ENCODE peak calls at places on chromosomes 16 and 17, in seven cellular contexts. I is right lobe of liver, X is AG04450, P is right cardiac atrium, A is RWPE1, F is transverse colon, H is HCT116. K is an unnamed sample.

GRCh38 chr16:71564377-71564967 is 12.4 kb downstream of the TAT start:
- DNase-seq in P (no peak), I (no peak), F (no peak), X (no peak), H (no peak), A (no peak), K (no peak)

GRCh38 chr16:76277099-76278030 is at the start of gene CNTNAP4:
- DNase-seq in P (peak; percentile 23), F (no peak), X (no peak), H (no peak), I (peak; percentile 46), A (no peak), K (no peak)

GRCh38 chr16:11742041-11742535 is 569 bp downstream of the TXNDC11 start:
- DNase-seq in I (peak; percentile 74), X (no peak), F (peak; percentile 67), A (peak; percentile 32), H (no peak), P (peak; percentile 44), K (no peak)

GRCh38 chr17:42618442-42619150 is 9.1 kb downstream of the TUBG1 start:
- DNase-seq in F (peak; percentile 73), I (peak; percentile 61), P (peak; percentile 22), A (peak; percentile 70), X (no peak), H (no peak), K (peak; percentile 60)

GRCh38 chr16:56931253-56931768 is 631 bp upstream of the HERPUD1 start:
- DNase-seq in X (no peak), I (no peak), P (peak; percentile 33), F (peak; percentile 82), A (no peak), H (no peak), K (no peak)

GRCh38 chr17:50472286-50472685 is 3.6 kb upstream of the CHAD start:
- DNase-seq in F (no peak), X (no peak), P (no peak), H (no peak), A (no peak), I (no peak), K (no peak)

GRCh38 chr17:50180066-50180465 is 14.3 kb downstream of the SGCA start:
- DNase-seq in F (no peak), H (no peak), P (peak; percentile 9), X (no peak), I (no peak), A (no peak), K (no peak)

GRCh38 chr17:3448059-3448630 is 14.5 kb upstream of the OR1E2 start:
- DNase-seq in P (no peak), X (no peak), A (no peak), F (no peak), I (no peak), H (no peak), K (no peak)

GRCh38 chr16:69217433-69217832 is 30.5 kb downstream of the SNTB2 start:
- DNase-seq in H (no peak), I (no peak), F (no peak), A (peak; percentile 59), X (peak; percentile 37), P (no peak), K (no peak)

GRCh38 chr17:73343168-73343634 is 31.4 kb upstream of the CDC42EP4 start:
- DNase-seq in I (no peak), X (peak; percentile 72), H (no peak), F (peak; percentile 51), P (peak; percentile 77), A (no peak), K (no peak)

GRCh38 chr16:56769674-56770073 is 39.7 kb downstream of the NUP93 start:
- DNase-seq in F (peak; percentile 20), A (no peak), X (no peak), H (no peak), P (no peak), I (no peak), K (no peak)

GRCh38 chr17:67993998-67994361 is 2.3 kb downstream of the C17orf58 start:
- DNase-seq in A (peak; percentile 16), I (no peak), P (no peak), X (no peak), H (no peak), F (no peak), K (no peak)

GRCh38 chr17:43578699-43579569 is 32.8 kb upstream of the ETV4 start:
- DNase-seq in X (no peak), F (no peak), A (no peak), P (no peak), H (no peak), I (no peak), K (no peak)

GRCh38 chr17:64423881-64424280 is 25.0 kb upstream of the MILR1 start:
- DNase-seq in A (no peak), I (no peak), F (no peak), X (no peak), P (no peak), H (no peak), K (no peak)

GRCh38 chr17:42754782-42755181 is 6.2 kb upstream of the RAMP2 start:
- DNase-seq in X (no peak), H (no peak), P (peak; percentile 82), F (no peak), A (peak; percentile 12), I (no peak), K (no peak)

GRCh38 chr17:80727409-80727755 is 182.7 kb downstream of the RPTOR start:
- DNase-seq in X (no peak), P (no peak), F (no peak), I (peak; percentile 84), A (no peak), H (no peak), K (no peak)

GRCh38 chr16:51569204-51569911 is 418.3 kb upstream of the SALL1 start:
- DNase-seq in H (no peak), A (peak; percentile 81), I (no peak), P (no peak), X (no peak), F (no peak), K (no peak)

GRCh38 chr16:10332775-10333174 is 53.1 kb upstream of the ATF7IP2 start:
- DNase-seq in F (no peak), P (no peak), X (no peak), A (no peak), H (no peak), I (no peak), K (no peak)

GRCh38 chr17:80212962-80213650 is 7.0 kb downstream of the SGSH start:
- DNase-seq in P (no peak), A (no peak), X (no peak), H (no peak), F (no peak), I (no peak), K (no peak)

GRCh38 chr16:1772362-1772907 is at the start of gene EME2:
- DNase-seq in P (no peak), X (no peak), H (no peak), A (no peak), F (peak; percentile 58), I (no peak), K (no peak)

GRCh38 chr16:81003610-81004460 is 2.9 kb downstream of the CMC2 start:
- DNase-seq in I (no peak), F (no peak), A (no peak), P (no peak), X (no peak), H (no peak), K (no peak)

GRCh38 chr17:17806035-17806434 is 30.8 kb downstream of the SREBF1 start:
- DNase-seq in X (no peak), I (no peak), F (no peak), A (no peak), H (no peak), P (no peak), K (no peak)

GRCh38 chr17:17808706-17809432 is 27.9 kb downstream of the SREBF1 start:
- DNase-seq in A (no peak), H (no peak), P (no peak), I (no peak), F (no peak), X (no peak), K (no peak)

GRCh38 chr17:17807440-17807839 is 29.3 kb downstream of the SREBF1 start:
- DNase-seq in I (no peak), F (no peak), A (no peak), X (no peak), P (no peak), H (no peak), K (no peak)

GRCh38 chr17:17805575-17805974 is 31.2 kb downstream of the SREBF1 start:
- DNase-seq in F (no peak), H (no peak), A (no peak), I (no peak), X (no peak), P (no peak), K (no peak)

DNA sequence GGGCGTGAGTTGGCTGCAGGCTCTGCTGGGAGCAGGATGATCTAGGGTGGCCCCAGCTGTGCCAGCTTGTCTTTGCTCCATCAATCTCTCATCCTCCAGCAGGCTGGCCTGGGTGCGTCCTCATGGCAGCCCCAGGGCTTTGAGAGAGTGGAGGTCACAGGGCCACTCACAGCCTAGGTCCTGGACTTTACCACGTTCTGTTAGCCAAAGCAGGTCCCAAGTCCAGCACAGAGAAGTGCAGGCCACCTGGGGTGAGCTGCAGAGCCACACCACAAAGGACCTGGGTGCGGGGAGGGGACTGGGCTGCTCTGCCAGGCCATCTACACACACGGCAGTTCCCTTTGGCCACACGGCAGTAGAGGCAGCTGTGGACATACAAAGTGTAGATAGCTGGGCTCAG is 30.2 kb downstream of the SREBF1 start:
- DNase-seq in F (no peak), X (no peak), P (no peak), I (peak; percentile 90), A (no peak), H (no peak), K (no peak)
- H3K27ac ChIP-seq in F (no peak overlapping the region), X (no peak overlapping the region), P (no peak overlapping the region), I (no peak overlapping the region), A (peak overlapping the region; percentile 97), H (no peak overlapping the region), K (no peak overlapping the region)

DNA sequence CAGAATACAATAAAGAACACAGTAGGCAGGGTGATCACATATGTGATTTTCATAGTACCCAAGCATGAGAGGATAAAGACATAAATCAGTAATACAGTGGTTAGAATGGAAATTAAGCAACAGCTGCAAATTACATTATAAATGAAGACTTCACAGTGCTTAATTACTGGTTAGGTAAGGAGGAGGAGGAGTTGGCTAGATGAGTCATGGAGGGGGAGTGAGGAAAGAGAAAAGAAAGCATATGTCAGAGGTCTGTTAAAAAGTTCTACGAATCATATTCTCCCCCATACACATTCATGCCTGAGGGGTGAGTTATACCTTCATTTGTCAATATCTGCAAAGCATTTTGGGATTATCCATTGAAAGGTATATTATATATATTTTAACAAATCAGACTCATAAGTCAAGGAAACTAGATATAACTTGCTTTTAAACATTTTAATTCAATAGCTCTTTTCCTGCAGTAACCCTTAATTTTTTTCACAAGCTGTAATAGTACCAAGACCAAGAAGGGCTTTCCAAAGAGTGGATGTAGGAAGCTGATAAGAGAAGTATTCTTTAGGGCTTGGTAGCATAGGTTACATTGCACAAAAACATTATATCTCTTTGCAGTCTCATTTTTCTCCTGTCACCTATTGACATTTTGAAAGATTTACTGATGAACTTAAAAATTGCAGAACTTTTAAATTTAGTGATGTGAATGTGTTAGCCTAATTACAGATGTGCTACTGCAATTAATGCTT is 99.3 kb downstream of the STXBP4 start:
- DNase-seq in I (no peak), H (no peak), F (no peak), X (no peak), A (peak; percentile 12), P (no peak), K (no peak)
- H3K27ac ChIP-seq in I (no peak overlapping the region), H (no peak overlapping the region), F (no peak overlapping the region), X (no peak overlapping the region), A (no peak overlapping the region), P (no peak overlapping the region), K (no peak overlapping the region)

GRCh38 chr16:27233731-27234130 is 30.4 kb downstream of the KDM8 start:
- DNase-seq in X (no peak), I (no peak), P (no peak), A (no peak), F (no peak), H (no peak), K (no peak)
- H3K27ac ChIP-seq in X (no peak overlapping the region), I (no peak overlapping the region), P (no peak overlapping the region), A (no peak overlapping the region), F (no peak overlapping the region), H (no peak overlapping the region), K (no peak overlapping the region)

GRCh38 chr17:2264023-2264860 is 39.3 kb downstream of the SMG6 start:
- DNase-seq in F (no peak), H (no peak), P (no peak), I (no peak), X (no peak), A (no peak), K (no peak)
- H3K27ac ChIP-seq in F (peak overlapping the region; percentile 82), H (no peak overlapping the region), P (no peak overlapping the region), I (no peak overlapping the region), X (peak overlapping the region; percentile 62), A (no peak overlapping the region), K (no peak overlapping the region)